ENCODE peak calls at places on chromosomes 3 and 15, in four cellular contexts. H is H1, Q is K562, M is GM12878. X is an unnamed sample.

GRCh38 chr3:191290311-191291025 is 38.7 kb upstream of the CCDC50 start:
- DNase-seq in H (no peak), Q (no peak), M (no peak), X (no peak)

GRCh38 chr3:172201136-172201989 is 162.0 kb downstream of the FNDC3B start:
- DNase-seq in M (no peak), H (no peak), Q (peak), X (no peak)

GRCh38 chr3:124858275-124858674 is 28.9 kb downstream of the ITGB5 start:
- DNase-seq in H (no peak), M (no peak), Q (no peak), X (no peak)

GRCh38 chr3:11944052-11944673 is 60.0 kb upstream of the SYN2 start:
- DNase-seq in Q (peak), H (peak), M (no peak), X (peak)

GRCh38 chr15:50137330-50137761 is 18.3 kb upstream of the ATP8B4 start:
- DNase-seq in M (no peak), H (no peak), Q (peak), X (peak)

GRCh38 chr15:79195239-79195638 is 87.3 kb upstream of the ANKRD34C start:
- DNase-seq in Q (no peak), H (no peak), M (no peak), X (no peak)

GRCh38 chr15:35757323-35757722 is 211.4 kb upstream of the DPH6 start:
- DNase-seq in Q (no peak), H (no peak), M (no peak), X (no peak)

GRCh38 chr15:29612096-29612495 is 210.2 kb downstream of the TJP1 start:
- DNase-seq in M (no peak), H (no peak), Q (no peak), X (no peak)

GRCh38 chr3:120348065-120348980 is 831 bp downstream of the LRRC58 start:
- DNase-seq in H (no peak), M (no peak), Q (peak), X (no peak)

GRCh38 chr15:52428297-52428696 is 100.4 kb downstream of the MYO5A start:
- DNase-seq in H (no peak), Q (no peak), M (no peak), X (no peak)

GRCh38 chr3:138197058-138197457 is 10.0 kb downstream of the ARMC8 start:
- DNase-seq in H (no peak), M (no peak), Q (peak), X (no peak)

GRCh38 chr15:61184431-61184830 is 44.7 kb downstream of the RORA start:
- DNase-seq in M (no peak), Q (no peak), H (no peak), X (no peak)

GRCh38 chr3:1092061-1092460 is 763 bp upstream of the CNTN6 start:
- DNase-seq in H (no peak), Q (no peak), M (no peak), X (no peak)

GRCh38 chr3:27943106-27943505 is 221.0 kb upstream of the EOMES start:
- DNase-seq in M (no peak), H (peak), Q (no peak), X (peak)

GRCh38 chr15:78075490-78076230 is 1.9 kb downstream of the TBC1D2B start:
- DNase-seq in Q (no peak), M (no peak), H (no peak), X (no peak)

GRCh38 chr3:50356553-50356952 is 2.8 kb downstream of the TMEM115 start:
- DNase-seq in H (peak), Q (no peak), M (no peak), X (no peak)

GRCh38 chr15:26873846-26874245 is 7.0 kb downstream of the GABRA5 start:
- DNase-seq in H (no peak), Q (no peak), M (no peak), X (no peak)

GRCh38 chr3:38038447-38038911 is 529 bp upstream of the DLEC1 start:
- DNase-seq in M (no peak), Q (no peak), H (no peak), X (no peak)

GRCh38 chr3:69143605-69144004 is 21.2 kb upstream of the LMOD3 start:
- DNase-seq in Q (peak), M (no peak), H (no peak), X (peak)

GRCh38 chr3:170259853-170260386 is 37.7 kb downstream of the PRKCI start:
- DNase-seq in Q (no peak), M (no peak), H (no peak), X (no peak)

GRCh38 chr3:2511356-2511755 is 412.7 kb downstream of the CNTN4 start:
- DNase-seq in M (no peak), H (peak), Q (no peak), X (no peak)

GRCh38 chr3:32177702-32178198 is 60.7 kb upstream of the CMTM8 start:
- DNase-seq in H (peak), M (no peak), Q (peak), X (peak)

GRCh38 chr3:159390656-159391055 is 588.8 kb downstream of the MFSD1 start:
- DNase-seq in Q (no peak), M (no peak), H (no peak), X (no peak)

GRCh38 chr15:98596131-98596530 is 52.2 kb upstream of the IGF1R start:
- DNase-seq in Q (no peak), H (no peak), M (no peak), X (no peak)

GRCh38 chr3:111803123-111803593 is 55.9 kb upstream of the PHLDB2 start:
- DNase-seq in M (no peak), Q (no peak), H (no peak), X (peak)
- TF ChIP-seq EGR1 in M (no peak), Q (no peak), H (no peak), X (no peak)

DNA sequence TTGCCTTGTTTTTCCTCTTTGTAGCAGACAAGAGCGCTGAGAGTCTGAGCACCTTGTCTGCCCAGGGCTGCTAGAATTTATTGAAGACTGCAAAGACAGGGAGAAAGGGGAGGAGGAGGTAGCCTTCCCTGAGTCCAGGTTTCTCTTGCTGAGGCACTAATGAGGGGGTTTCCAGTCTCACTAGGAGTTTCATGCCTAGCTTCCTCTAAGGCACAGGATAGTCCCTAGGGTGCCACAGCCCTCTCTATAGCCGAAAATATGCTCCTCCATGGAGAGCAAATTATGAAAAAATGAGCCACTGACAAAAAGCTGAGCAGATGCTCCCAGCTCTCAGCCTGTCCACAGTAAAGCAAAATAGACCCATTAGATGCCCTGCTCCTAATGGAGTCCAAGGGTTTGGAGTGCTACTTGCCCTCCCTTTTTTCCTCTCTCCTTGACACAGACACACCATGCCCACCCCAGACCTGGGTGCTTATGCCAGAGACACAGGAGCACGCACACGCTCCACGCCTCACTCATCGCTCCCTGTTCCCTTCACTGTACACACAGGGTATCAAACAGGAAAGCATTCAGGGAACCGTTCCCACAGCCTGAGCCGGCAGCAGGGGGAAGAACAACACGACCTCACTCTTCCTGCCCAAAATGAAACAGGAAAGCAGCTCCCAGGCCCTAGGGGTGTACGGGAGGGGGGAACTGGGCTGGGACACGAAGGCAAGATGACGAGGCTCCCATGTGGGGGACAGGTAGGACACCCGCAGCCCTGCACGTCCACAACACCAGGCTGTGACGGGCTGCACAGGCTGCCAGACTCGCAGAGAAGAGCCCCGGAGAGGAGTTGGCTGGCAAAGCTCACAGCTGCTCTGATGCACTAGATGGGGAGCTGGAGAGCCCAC is 11.0 kb downstream of the DLL4 start:
- DNase-seq in Q (no peak), M (peak), H (no peak), X (no peak)
- TF ChIP-seq EGR1 in Q (no peak), M (no peak), H (no peak), X (no peak)

GRCh38 chr3:183975981-183976662 is 41.6 kb downstream of the ABCC5 start:
- DNase-seq in Q (peak), H (no peak), M (no peak), X (no peak)
- TF ChIP-seq EGR1 in Q (no peak), H (no peak), M (no peak), X (no peak)

DNA sequence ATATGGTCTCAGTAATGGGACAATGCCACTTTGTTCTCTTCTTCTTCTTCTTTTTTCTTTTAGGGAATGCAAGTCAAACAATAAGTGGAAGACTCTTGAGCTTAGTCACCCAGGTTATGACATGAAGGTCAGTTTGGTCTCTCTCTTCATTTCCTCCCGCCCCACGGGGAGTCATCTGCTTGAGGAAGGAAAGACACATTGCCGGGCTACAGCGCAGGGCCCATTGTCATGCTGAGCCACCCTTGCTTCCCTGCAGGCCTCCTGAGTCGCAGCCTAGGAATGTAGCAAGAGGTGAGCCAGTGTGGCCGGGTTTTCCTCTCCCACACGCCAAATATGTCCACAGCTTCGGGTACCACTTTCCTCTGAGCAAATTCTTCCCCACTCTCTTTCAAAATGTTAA is 47.6 kb downstream of the RAP2B start:
- DNase-seq in H (peak), Q (no peak), M (no peak), X (peak)
- TF ChIP-seq EGR1 in H (peak), Q (no peak), M (no peak), X (no peak)

GRCh38 chr15:44033894-44034293 is 161.2 kb downstream of the FRMD5 start:
- DNase-seq in Q (no peak), M (no peak), H (no peak), X (peak)
- TF ChIP-seq EGR1 in Q (no peak), M (no peak), H (no peak), X (no peak)

X was measured in HCT116.